ENCODE peak calls at places on chromosomes 16 and 17, in four cellular contexts. T, W, D and G are unnamed samples.

GRCh38 chr16:29674188-29674587 is 4.8 kb upstream of the QPRT start:
- DNase-seq in W (peak; percentile 25), D (no peak), T (no peak), G (no peak)

GRCh38 chr17:79356839-79357447 is 253.9 kb downstream of the RBFOX3 start:
- DNase-seq in D (no peak), W (no peak), T (no peak), G (no peak)

GRCh38 chr16:19858006-19858653 is 26.5 kb downstream of the GPRC5B start:
- DNase-seq in W (no peak), D (no peak), T (no peak), G (no peak)

GRCh38 chr17:82655523-82655922 is 7.3 kb upstream of the WDR45B start:
- DNase-seq in T (no peak), W (no peak), D (no peak), G (no peak)

GRCh38 chr16:76946879-76947278 is 244.1 kb upstream of the MON1B start:
- DNase-seq in D (no peak), W (no peak), T (no peak), G (no peak)

GRCh38 chr16:14375132-14375491 is 254.9 kb downstream of the PARN start:
- DNase-seq in W (no peak), D (no peak), T (no peak), G (no peak)

GRCh38 chr16:54213322-54213721 is 73.3 kb downstream of the IRX3 start:
- DNase-seq in T (no peak), D (no peak), W (no peak), G (no peak)

GRCh38 chr17:8126306-8127066 is 2.6 kb upstream of the HES7 start:
- DNase-seq in D (no peak), W (peak; percentile 72), T (peak; percentile 56), G (no peak)

GRCh38 chr16:19997264-19997663 is 76.4 kb downstream of the GPR139 start:
- DNase-seq in T (no peak), W (no peak), D (no peak), G (no peak)

GRCh38 chr17:6454495-6455320 is 10.5 kb downstream of the PIMREG start:
- DNase-seq in T (no peak), D (no peak), W (no peak), G (no peak)